ENCODE peak calls at places on chromosomes 13 and 19, in seven cellular contexts. X, W, Q, B, E, M and U are unnamed samples.
A peak's percentile ranks its signal among the peaks of the same experiment; 100 is the strongest.

GRCh38 chr13:68439821-68440220 is 1209.7 kb upstream of the PCDH9 start:
- DNase-seq in E (no peak), X (no peak), M (no peak), Q (peak; percentile 14), W (no peak), B (no peak), U (peak; percentile 14)

GRCh38 chr19:33241530-33242101 is 16.0 kb upstream of the SLC7A10 start:
- DNase-seq in X (no peak), B (no peak), E (peak; percentile 40), W (no peak), M (no peak), Q (no peak), U (peak; percentile 9)

GRCh38 chr19:45663800-45664199 is 4.2 kb upstream of the GIPR start:
- DNase-seq in X (no peak), W (no peak), B (no peak), E (no peak), M (no peak), Q (no peak), U (no peak)

GRCh38 chr19:16369664-16370576 is 45.3 kb downstream of the KLF2 start:
- DNase-seq in M (no peak), X (no peak), B (no peak), Q (no peak), E (peak; percentile 75), W (no peak), U (no peak)

GRCh38 chr19:17829855-17830566 is 8.7 kb upstream of the INSL3 start:
- DNase-seq in W (no peak), E (no peak), Q (no peak), B (no peak), X (no peak), M (peak; percentile 70), U (peak; percentile 33)

GRCh38 chr19:46383171-46383815 is 30.1 kb downstream of the CCDC8 start:
- DNase-seq in B (no peak), X (no peak), Q (no peak), M (no peak), E (no peak), W (no peak), U (no peak)

GRCh38 chr19:19866599-19867248 is 1.0 kb downstream of the ZNF253 start:
- DNase-seq in X (peak; percentile 67), W (no peak), E (peak; percentile 41), B (peak; percentile 12), Q (peak; percentile 23), M (peak; percentile 57), U (peak; percentile 7)

GRCh38 chr13:39510296-39510695 is 92.7 kb downstream of the LHFPL6 start:
- DNase-seq in X (no peak), M (peak; percentile 99), W (no peak), E (no peak), B (no peak), Q (no peak), U (no peak)

GRCh38 chr13:21033866-21034601 is 27.4 kb downstream of the LATS2 start:
- DNase-seq in B (no peak), E (no peak), M (no peak), X (no peak), Q (peak; percentile 50), W (no peak), U (no peak)

GRCh38 chr19:11168568-11168967 is 13.0 kb upstream of the SPC24 start:
- DNase-seq in M (no peak), B (no peak), X (no peak), W (peak; percentile 39), E (no peak), Q (peak; percentile 99), U (peak; percentile 86)

GRCh38 chr13:19864018-19864338 is 529 bp upstream of the ZMYM5 start:
- DNase-seq in W (peak; percentile 24), M (peak; percentile 74), X (peak; percentile 72), E (no peak), Q (peak; percentile 80), B (no peak), U (peak; percentile 83)

GRCh38 chr19:3366104-3366760 is at the start of gene NFIC:
- DNase-seq in B (peak; percentile 69), W (no peak), Q (peak; percentile 83), X (peak; percentile 56), M (peak; percentile 32), E (peak; percentile 27), U (peak; percentile 89)